ENCODE peak calls at places on chromosomes 13 and 19, in nine cellular contexts. F is AG04450, B is left lung, R is fibroblast of lung, X is thoracic aorta, V is A549, G is dorsolateral prefrontal cortex, U is neural progenitor cell, A is breast epithelium. C is an unnamed sample.

GRCh38 chr19:737591-738093 is 13.3 kb upstream of the MISP start:
- DNase-seq in A (no peak), U (peak; percentile 63), R (peak; percentile 15), V (peak; percentile 45), G (no peak), B (no peak), X (no peak), F (no peak), C (peak; percentile 51)

GRCh38 chr19:31356587-31357314 is 7.5 kb upstream of the TSHZ3 start:
- DNase-seq in X (no peak), V (no peak), G (no peak), A (no peak), F (no peak), U (peak; percentile 75), B (peak; percentile 55), R (no peak), C (no peak)

GRCh38 chr19:1632462-1633268 is 19.8 kb downstream of the TCF3 start:
- DNase-seq in G (no peak), U (no peak), F (no peak), B (no peak), A (no peak), V (peak; percentile 22), R (no peak), X (no peak), C (no peak)

GRCh38 chr13:80577951-80578670 is 237.2 kb upstream of the SPRY2 start:
- DNase-seq in G (no peak), F (no peak), R (no peak), B (no peak), V (peak; percentile 12), U (peak; percentile 7), X (no peak), A (no peak), C (no peak)

GRCh38 chr19:39407644-39408391 is 1.2 kb downstream of the ZFP36 start:
- DNase-seq in V (peak; percentile 60), R (peak; percentile 46), A (peak; percentile 76), X (no peak), F (no peak), G (no peak), U (peak; percentile 13), B (peak; percentile 74), C (no peak)

GRCh38 chr13:60431108-60431700 is 34.2 kb downstream of the TDRD3 start:
- DNase-seq in F (peak; percentile 21), X (no peak), V (peak; percentile 60), A (no peak), U (peak; percentile 59), G (no peak), B (no peak), R (peak; percentile 82), C (no peak)

GRCh38 chr19:33302974-33303790 is 848 bp upstream of the CEBPA start:
- DNase-seq in B (no peak), R (peak; percentile 52), G (no peak), F (no peak), X (no peak), V (peak; percentile 73), U (peak; percentile 84), A (peak; percentile 16), C (peak; percentile 70)

GRCh38 chr13:19601749-19602725 is 31.4 kb upstream of the MPHOSPH8 start:
- DNase-seq in G (no peak), B (peak; percentile 33), U (peak; percentile 77), R (peak; percentile 29), F (no peak), A (no peak), X (no peak), V (peak; percentile 53), C (no peak)

GRCh38 chr13:27524981-27525975 is 74.9 kb upstream of the MTIF3 start:
- DNase-seq in G (no peak), X (no peak), R (no peak), B (no peak), F (no peak), V (no peak), A (no peak), U (no peak), C (no peak)

GRCh38 chr13:45393941-45394570 is 24.1 kb downstream of the SLC25A30 start:
- DNase-seq in V (peak; percentile 58), G (no peak), R (peak; percentile 56), X (no peak), B (no peak), F (no peak), U (peak; percentile 74), A (peak; percentile 61), C (no peak)

GRCh38 chr19:23776507-23777205 is 18.0 kb upstream of the ZNF681 start:
- DNase-seq in F (no peak), B (no peak), V (no peak), G (no peak), U (no peak), X (no peak), A (no peak), R (no peak), C (no peak)

GRCh38 chr19:13718733-13719132 is 45.6 kb upstream of the MRI1 start:
- DNase-seq in X (no peak), F (peak; percentile 36), U (peak; percentile 71), B (no peak), R (peak; percentile 83), G (peak; percentile 77), A (no peak), V (peak; percentile 65), C (no peak)

GRCh38 chr19:47435196-47435595 is 15.9 kb upstream of the MEIS3 start:
- DNase-seq in B (no peak), G (no peak), A (no peak), F (no peak), X (no peak), U (no peak), R (no peak), V (no peak), C (no peak)

GRCh38 chr13:56349866-56350265 is 790.9 kb upstream of the PRR20A start:
- DNase-seq in F (no peak), G (no peak), B (no peak), A (no peak), U (no peak), V (no peak), X (no peak), R (no peak), C (no peak)

GRCh38 chr13:98476106-98476505 is 100.8 kb downstream of the STK24 start:
- DNase-seq in B (no peak), V (no peak), X (no peak), A (no peak), F (no peak), G (no peak), U (peak; percentile 70), R (no peak), C (no peak)

GRCh38 chr19:16887353-16888265 is 1.2 kb upstream of the F2RL3 start:
- DNase-seq in R (no peak), V (no peak), F (no peak), X (no peak), U (no peak), B (no peak), A (no peak), G (no peak), C (no peak)
- H3K27ac ChIP-seq in R (no peak overlapping the region), V (peak overlapping the region; percentile 40), F (no peak overlapping the region), X (no peak overlapping the region), U (no peak overlapping the region), B (peak overlapping the region; percentile 80), A (no peak overlapping the region), G (no peak overlapping the region), C (no peak overlapping the region)

GRCh38 chr13:52646967-52647366 is 4.7 kb downstream of the HNRNPA1L2 start:
- DNase-seq in F (no peak), X (no peak), R (no peak), U (no peak), V (no peak), A (no peak), G (no peak), B (no peak), C (no peak)

GRCh38 chr13:52652170-52652979 is at the start of gene SUGT1:
- DNase-seq in V (peak; percentile 96), X (peak; percentile 91), G (peak; percentile 94), A (peak; percentile 96), U (peak; percentile 98), R (peak; percentile 98), F (peak; percentile 93), B (peak; percentile 98), C (peak; percentile 95)

GRCh38 chr13:52652980-52653303 is 306 bp downstream of the SUGT1 start:
- DNase-seq in F (no peak), R (no peak), G (peak; percentile 59), A (no peak), X (peak; percentile 4), V (no peak), B (peak; percentile 50), U (no peak), C (no peak)

GRCh38 chr13:52651880-52652169 is 811 bp upstream of the SUGT1 start:
- DNase-seq in V (no peak), G (no peak), U (no peak), B (no peak), A (no peak), R (no peak), F (peak; percentile 11), X (no peak), C (no peak)

GRCh38 chr13:52650731-52651130 is 1.9 kb upstream of the SUGT1 start:
- DNase-seq in F (no peak), R (no peak), V (no peak), X (no peak), B (no peak), U (peak; percentile 4), A (no peak), G (no peak), C (no peak)
- H3K27ac ChIP-seq in F (no peak overlapping the region), R (peak overlapping the region; percentile 100), V (peak overlapping the region; percentile 94), X (no peak overlapping the region), B (no peak overlapping the region), U (no peak overlapping the region), A (no peak overlapping the region), G (no peak overlapping the region), C (peak overlapping the region; percentile 91)

GRCh38 chr19:35488677-35489076 is 1.6 kb downstream of the KRTDAP start:
- DNase-seq in A (no peak), G (no peak), U (no peak), R (no peak), X (no peak), B (no peak), V (no peak), F (no peak), C (no peak)

GRCh38 chr19:35495107-35496064 is 5.1 kb upstream of the KRTDAP start:
- DNase-seq in A (peak; percentile 27), G (peak; percentile 62), R (peak; percentile 51), V (peak; percentile 81), X (peak; percentile 18), U (peak; percentile 76), F (peak; percentile 10), B (peak; percentile 63), C (no peak)

GRCh38 chr19:35490364-35490763 is at the start of gene KRTDAP:
- DNase-seq in A (no peak), X (no peak), G (no peak), U (no peak), B (no peak), F (no peak), V (no peak), R (no peak), C (no peak)

GRCh38 chr19:35493971-35494370 is 3.7 kb upstream of the KRTDAP start:
- DNase-seq in G (no peak), B (no peak), R (no peak), U (no peak), X (no peak), A (no peak), F (no peak), V (no peak), C (no peak)

GRCh38 chr19:35491838-35492360 is 1.6 kb upstream of the KRTDAP start:
- DNase-seq in F (no peak), B (no peak), X (no peak), A (no peak), V (no peak), U (no peak), R (no peak), G (no peak), C (no peak)
- H3K27ac ChIP-seq in F (no peak overlapping the region), B (no peak overlapping the region), X (no peak overlapping the region), A (no peak overlapping the region), V (no peak overlapping the region), U (no peak overlapping the region), R (no peak overlapping the region), G (no peak overlapping the region), C (no peak overlapping the region)

GRCh38 chr13:44012910-44013309 is 133.2 kb downstream of the LACC1 start:
- DNase-seq in B (no peak), A (no peak), V (no peak), U (no peak), X (no peak), G (no peak), F (no peak), R (no peak), C (no peak)
- H3K27ac ChIP-seq in B (no peak overlapping the region), A (peak overlapping the region; percentile 48), V (no peak overlapping the region), U (no peak overlapping the region), X (peak overlapping the region; percentile 42), G (peak overlapping the region; percentile 56), F (no peak overlapping the region), R (no peak overlapping the region), C (no peak overlapping the region)